ENCODE peak calls at places on chromosomes 4 and X, in six cellular contexts. C, P, Y, X, H and U are unnamed samples.

GRCh38 chrX:104330966-104331365 is 76.2 kb upstream of the ESX1 start:
- DNase-seq in C (no peak), P (no peak), Y (peak; percentile 48), X (peak; percentile 90), H (no peak), U (no peak)

GRCh38 chr4:185470503-185471195 is 884 bp downstream of the CCDC110 start:
- DNase-seq in C (peak; percentile 8), P (no peak), Y (peak; percentile 18), X (peak; percentile 42), H (no peak), U (peak; percentile 21)

GRCh38 chr4:180333156-180333555 is 1910.0 kb upstream of the TENM3 start:
- DNase-seq in C (no peak), P (no peak), Y (no peak), X (peak; percentile 53), H (no peak), U (no peak)

GRCh38 chr4:123613586-123614344 is 217.2 kb downstream of the SPRY1 start:
- DNase-seq in C (no peak), P (no peak), Y (no peak), X (peak; percentile 19), H (no peak), U (no peak)

GRCh38 chr4:70915048-70915815 is 13.1 kb downstream of the MOB1B start:
- DNase-seq in C (no peak), P (no peak), Y (no peak), X (peak; percentile 88), H (no peak), U (no peak)

GRCh38 chr4:158805628-158806471 is 37.0 kb downstream of the FNIP2 start:
- DNase-seq in C (no peak), P (no peak), Y (no peak), X (peak; percentile 76), H (no peak), U (no peak)

GRCh38 chrX:42976729-42977366 is 198.9 kb upstream of the PPP1R2C start:
- DNase-seq in C (no peak), P (no peak), Y (no peak), X (no peak), H (no peak), U (no peak)

GRCh38 chr4:42519803-42520417 is 122.6 kb downstream of the SHISA3 start:
- DNase-seq in C (peak; percentile 4), P (peak; percentile 11), Y (peak; percentile 39), X (peak; percentile 81), H (no peak), U (peak; percentile 63)

GRCh38 chrX:10854594-10854993 is 234.2 kb upstream of the MID1 start:
- DNase-seq in C (no peak), P (no peak), Y (no peak), X (no peak), H (no peak), U (peak; percentile 4)

GRCh38 chr4:48261288-48261687 is 8.3 kb downstream of the TEC start:
- DNase-seq in C (no peak), P (no peak), Y (no peak), X (no peak), H (no peak), U (no peak)